ENCODE peak calls at places on chromosomes 7 and 10, in six cellular contexts. One of them, this sample, is unnamed.

GRCh38 chr7:155497149-155497901 is 39.4 kb downstream of the EN2 start:
- DNase-seq in hippocampal formation: no peak
- DNase-seq in Peyer's patch: no peak
- DNase-seq in SK-MEL-5: no peak
- DNase-seq in ELF-1: no peak
- DNase-seq in small intestine: peak
- DNase-seq in this sample: no peak

GRCh38 chr7:12244129-12244528 is 33.0 kb downstream of the TMEM106B start:
- DNase-seq in hippocampal formation: no peak
- DNase-seq in Peyer's patch: peak
- DNase-seq in SK-MEL-5: peak
- DNase-seq in ELF-1: peak
- DNase-seq in small intestine: peak
- DNase-seq in this sample: no peak

GRCh38 chr7:156217803-156218202 is 405.5 kb upstream of the SHH start:
- DNase-seq in hippocampal formation: no peak
- DNase-seq in Peyer's patch: no peak
- DNase-seq in SK-MEL-5: no peak
- DNase-seq in ELF-1: no peak
- DNase-seq in small intestine: no peak
- DNase-seq in this sample: no peak

GRCh38 chr7:151692721-151693120 is 173.0 kb upstream of the RHEB start:
- DNase-seq in hippocampal formation: no peak
- DNase-seq in Peyer's patch: no peak
- DNase-seq in SK-MEL-5: no peak
- DNase-seq in ELF-1: no peak
- DNase-seq in small intestine: no peak
- DNase-seq in this sample: no peak

GRCh38 chr10:24617771-24618396 is 105.8 kb downstream of the ARHGAP21 start:
- DNase-seq in hippocampal formation: peak
- DNase-seq in Peyer's patch: peak
- DNase-seq in SK-MEL-5: peak
- DNase-seq in ELF-1: peak
- DNase-seq in small intestine: peak
- DNase-seq in this sample: peak

GRCh38 chr10:44962870-44963738 is 3.5 kb downstream of the RASSF4 start:
- DNase-seq in hippocampal formation: peak
- DNase-seq in Peyer's patch: peak
- DNase-seq in SK-MEL-5: no peak
- DNase-seq in ELF-1: peak
- DNase-seq in small intestine: peak
- DNase-seq in this sample: no peak

GRCh38 chr10:3500408-3500856 is 284.6 kb downstream of the KLF6 start:
- DNase-seq in hippocampal formation: peak
- DNase-seq in Peyer's patch: no peak
- DNase-seq in SK-MEL-5: peak
- DNase-seq in ELF-1: peak
- DNase-seq in small intestine: no peak
- DNase-seq in this sample: no peak

GRCh38 chr7:129053938-129054437 is 923 bp downstream of the TNPO3 start:
- DNase-seq in hippocampal formation: no peak
- DNase-seq in Peyer's patch: no peak
- DNase-seq in SK-MEL-5: no peak
- DNase-seq in ELF-1: no peak
- DNase-seq in small intestine: no peak
- DNase-seq in this sample: no peak

GRCh38 chr10:100184426-100185219 is 1.2 kb downstream of the ERLIN1 start:
- DNase-seq in hippocampal formation: no peak
- DNase-seq in Peyer's patch: no peak
- DNase-seq in SK-MEL-5: peak
- DNase-seq in ELF-1: peak
- DNase-seq in small intestine: peak
- DNase-seq in this sample: peak

GRCh38 chr7:17097668-17098297 is 200.7 kb upstream of the AHR start:
- DNase-seq in hippocampal formation: no peak
- DNase-seq in Peyer's patch: no peak
- DNase-seq in SK-MEL-5: no peak
- DNase-seq in ELF-1: no peak
- DNase-seq in small intestine: no peak
- DNase-seq in this sample: no peak